ENCODE peak calls at places on chromosomes 2 and 18, in eight cellular contexts. J is heart left ventricle, Y is neural progenitor cell, O is cardiac muscle cell, R is vagina, P is lower lobe of right lung, X is pancreas, L is brain microvascular endothelial cell. A is an unnamed sample.

GRCh38 chr2:1812926-1813325 is 68.6 kb upstream of the PXDN start:
- DNase-seq in J (no peak), Y (no peak), O (no peak), R (no peak), P (no peak), X (no peak), L (no peak), A (peak)

GRCh38 chr18:74625157-74625556 is 27.5 kb downstream of the ZNF407 start:
- DNase-seq in J (no peak), Y (no peak), O (no peak), R (no peak), P (no peak), X (no peak), L (peak), A (peak)

GRCh38 chr2:221505605-221506004 is 66.5 kb downstream of the EPHA4 start:
- DNase-seq in J (no peak), Y (no peak), O (no peak), R (no peak), P (no peak), X (no peak), L (no peak), A (no peak)

GRCh38 chr2:177348735-177349693 is 43.6 kb upstream of the AGPS start:
- DNase-seq in J (no peak), Y (no peak), O (no peak), R (no peak), P (no peak), X (no peak), L (no peak), A (no peak)

GRCh38 chr2:236815746-236816145 is 246.1 kb downstream of the ACKR3 start:
- DNase-seq in J (no peak), Y (no peak), O (no peak), R (peak), P (no peak), X (no peak), L (no peak), A (no peak)

GRCh38 chr2:29765711-29766110 is 155.7 kb downstream of the ALK start:
- DNase-seq in J (no peak), Y (no peak), O (no peak), R (no peak), P (no peak), X (no peak), L (no peak), A (no peak)

GRCh38 chr2:62248226-62248625 is 52.3 kb downstream of the B3GNT2 start:
- DNase-seq in J (no peak), Y (no peak), O (no peak), R (no peak), P (no peak), X (no peak), L (no peak), A (no peak)

GRCh38 chr2:23662941-23663729 is 263.8 kb downstream of the ATAD2B start:
- DNase-seq in J (peak), Y (no peak), O (peak), R (no peak), P (no peak), X (no peak), L (no peak), A (peak)

GRCh38 chr2:62415019-62415431 is 91.0 kb downstream of the TMEM17 start:
- DNase-seq in J (no peak), Y (no peak), O (no peak), R (no peak), P (no peak), X (no peak), L (no peak), A (no peak)

GRCh38 chr2:228602277-228602676 is 420.8 kb upstream of the SPHKAP start:
- DNase-seq in J (no peak), Y (no peak), O (no peak), R (no peak), P (no peak), X (no peak), L (no peak), A (no peak)

GRCh38 chr2:64888591-64889309 is 100.4 kb upstream of the SLC1A4 start:
- DNase-seq in J (no peak), Y (no peak), O (peak), R (no peak), P (no peak), X (no peak), L (peak), A (no peak)

GRCh38 chr2:229342376-229342775 is 71.3 kb upstream of the PID1 start:
- DNase-seq in J (no peak), Y (peak), O (peak), R (no peak), P (peak), X (peak), L (no peak), A (no peak)

GRCh38 chr2:85133751-85134254 is 611 bp downstream of the TCF7L1 start:
- DNase-seq in J (peak), Y (no peak), O (peak), R (no peak), P (peak), X (peak), L (no peak), A (peak)

GRCh38 chr2:85131116-85131515 is 2.1 kb upstream of the TCF7L1 start:
- DNase-seq in J (no peak), Y (peak), O (peak), R (no peak), P (no peak), X (no peak), L (no peak), A (peak)

GRCh38 chr2:85132834-85133637 is at the start of gene TCF7L1:
- DNase-seq in J (peak), Y (peak), O (peak), R (peak), P (peak), X (peak), L (peak), A (peak)

GRCh38 chr2:85130407-85130806 is 2.8 kb upstream of the TCF7L1 start:
- DNase-seq in J (no peak), Y (no peak), O (no peak), R (no peak), P (no peak), X (no peak), L (no peak), A (no peak)

GRCh38 chr2:85132392-85132791 is 800 bp upstream of the TCF7L1 start:
- DNase-seq in J (no peak), Y (peak), O (no peak), R (no peak), P (no peak), X (no peak), L (no peak), A (no peak)
- H3K27ac ChIP-seq in J (peak), Y (no peak), O (no peak), R (peak), P (peak), X (no peak), L (no peak), A (no peak)

GRCh38 chr2:178542569-178542968 is 62.3 kb downstream of the PLEKHA3 start:
- DNase-seq in J (no peak), Y (no peak), O (no peak), R (peak), P (no peak), X (no peak), L (no peak), A (no peak)

DNA sequence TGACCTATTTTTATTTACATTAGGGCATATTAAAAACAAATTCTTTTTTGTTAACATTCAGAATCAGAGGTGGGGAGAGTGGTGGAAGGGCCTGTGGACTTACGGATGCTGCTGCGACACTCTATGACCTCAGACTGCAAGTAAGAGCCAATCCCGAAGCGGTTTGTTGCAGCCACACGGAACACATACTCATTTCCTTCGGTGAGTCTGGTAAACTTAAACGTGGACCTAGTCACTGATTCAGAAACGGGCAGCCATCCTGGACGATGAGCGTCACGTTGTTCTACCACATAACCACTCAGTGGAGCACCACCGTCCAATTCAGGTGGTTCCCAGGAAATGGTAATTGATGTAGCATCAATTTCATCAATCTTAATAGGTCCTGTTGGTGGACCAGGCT is 61.9 kb downstream of the PLEKHA3 start:
- DNase-seq in J (no peak), Y (no peak), O (no peak), R (peak), P (no peak), X (no peak), L (no peak), A (no peak)
- H3K27ac ChIP-seq in J (no peak), Y (no peak), O (peak), R (no peak), P (no peak), X (no peak), L (no peak), A (no peak)

DNA sequence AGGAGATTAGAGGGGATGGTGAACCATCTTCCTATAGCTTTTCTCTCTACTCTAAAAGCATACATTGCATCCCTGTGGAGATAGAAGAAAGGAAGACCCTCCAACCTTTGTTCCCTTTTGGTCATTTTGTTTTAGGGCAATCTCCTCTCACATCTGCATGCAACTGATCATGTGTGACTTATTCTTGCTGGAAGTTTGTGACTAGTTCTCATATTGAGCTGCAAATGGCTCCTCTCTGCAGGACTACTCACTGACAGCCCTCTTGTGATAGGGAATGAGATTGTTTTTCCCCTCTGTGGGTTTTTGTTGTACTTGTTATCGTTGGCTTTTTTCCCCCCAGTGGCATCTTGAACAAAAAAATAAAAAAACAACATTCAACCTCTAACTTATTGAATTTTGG is 416.0 kb upstream of the CNTNAP5 start:
- DNase-seq in J (no peak), Y (peak), O (no peak), R (no peak), P (no peak), X (no peak), L (no peak), A (no peak)
- H3K27ac ChIP-seq in J (no peak), Y (no peak), O (no peak), R (no peak), P (no peak), X (no peak), L (no peak), A (no peak)

DNA sequence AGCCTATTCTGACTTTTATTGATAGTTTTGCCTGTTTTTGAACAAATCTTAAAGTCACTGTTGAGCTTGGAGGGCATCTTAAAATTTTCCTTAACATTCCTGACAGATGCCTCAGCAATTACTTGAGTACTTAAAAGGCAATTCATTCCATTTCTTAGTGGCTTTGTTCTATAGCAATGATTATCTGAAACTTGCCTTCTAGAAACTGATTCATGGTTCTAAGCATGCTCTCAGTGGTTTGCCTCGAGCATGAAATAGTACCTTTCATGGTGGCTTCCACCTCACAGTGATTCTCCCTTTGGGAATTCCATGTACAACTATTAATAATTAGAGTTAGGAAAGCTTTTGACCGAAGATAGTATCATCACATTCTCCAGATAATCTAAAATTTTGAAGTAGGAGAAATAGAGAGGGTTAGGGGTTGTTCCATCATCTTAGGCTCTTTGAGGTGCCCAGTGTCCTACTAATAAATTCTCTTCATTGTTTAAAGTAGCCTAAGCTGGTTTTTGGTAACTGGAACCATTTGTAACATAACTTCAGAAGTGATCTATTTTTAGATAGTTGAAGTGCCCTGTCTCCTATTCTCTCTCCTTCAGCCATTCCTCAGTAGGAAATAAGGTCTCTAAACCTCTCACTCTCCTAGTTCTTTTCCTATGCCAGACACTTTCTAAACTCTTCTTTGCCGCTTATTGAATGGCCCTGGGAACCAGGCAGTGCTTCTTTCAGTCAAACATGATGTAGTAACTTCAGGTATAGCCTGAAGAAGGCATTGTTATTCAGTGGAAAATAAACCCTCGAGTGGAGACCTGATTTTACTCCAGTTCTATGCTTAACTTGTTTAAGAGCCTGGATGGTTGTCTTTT is 156.1 kb downstream of the HAUS1 start:
- DNase-seq in J (no peak), Y (no peak), O (peak), R (no peak), P (no peak), X (no peak), L (peak), A (no peak)
- H3K27ac ChIP-seq in J (peak), Y (no peak), O (peak), R (no peak), P (no peak), X (no peak), L (peak), A (peak)

DNA sequence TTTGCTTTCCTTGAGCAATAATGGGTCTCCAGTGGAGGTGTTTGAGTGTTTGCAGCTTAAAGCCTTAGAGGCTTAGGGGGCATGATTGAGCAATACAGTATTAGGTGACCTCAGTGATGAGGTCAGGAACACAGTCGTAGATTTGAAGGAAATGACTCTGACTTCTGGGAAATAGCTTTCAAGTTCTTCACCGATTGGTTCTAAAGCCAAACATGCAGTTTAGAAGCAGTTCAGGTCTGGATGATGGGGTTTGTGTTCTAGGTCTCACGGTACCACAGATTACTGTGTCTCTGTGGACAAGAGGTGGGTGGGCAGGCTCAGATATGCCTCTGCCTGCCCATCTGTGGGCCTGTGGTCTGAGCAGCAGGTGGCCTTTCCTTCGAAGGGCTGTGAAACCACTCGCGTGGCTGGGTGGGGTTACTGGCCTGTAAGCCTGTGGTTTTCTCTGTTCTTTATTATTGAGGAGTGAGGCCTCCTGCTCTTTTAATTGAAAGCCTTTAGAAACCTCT is 7.8 kb downstream of the MTHFD2 start:
- DNase-seq in J (no peak), Y (no peak), O (no peak), R (no peak), P (no peak), X (no peak), L (peak), A (no peak)
- H3K27ac ChIP-seq in J (no peak), Y (no peak), O (no peak), R (peak), P (peak), X (peak), L (peak), A (peak)

GRCh38 chr2:27708666-27709065 is 45.0 kb downstream of the SLC4A1AP start:
- DNase-seq in J (no peak), Y (no peak), O (no peak), R (no peak), P (no peak), X (no peak), L (no peak), A (no peak)
- H3K27ac ChIP-seq in J (no peak), Y (no peak), O (no peak), R (peak), P (no peak), X (no peak), L (no peak), A (no peak)

GRCh38 chr2:42753188-42753813 is 10.6 kb downstream of the OXER1 start:
- DNase-seq in J (no peak), Y (no peak), O (no peak), R (no peak), P (no peak), X (no peak), L (no peak), A (peak)

GRCh38 chr2:42752299-42752698 is 11.6 kb downstream of the OXER1 start:
- DNase-seq in J (no peak), Y (no peak), O (no peak), R (no peak), P (no peak), X (no peak), L (no peak), A (peak)

GRCh38 chr2:42755161-42755900 is 8.6 kb downstream of the OXER1 start:
- DNase-seq in J (no peak), Y (no peak), O (no peak), R (peak), P (no peak), X (no peak), L (no peak), A (peak)

GRCh38 chr2:42754776-42755140 is 9.2 kb downstream of the OXER1 start:
- DNase-seq in J (no peak), Y (no peak), O (no peak), R (no peak), P (no peak), X (no peak), L (no peak), A (no peak)

DNA sequence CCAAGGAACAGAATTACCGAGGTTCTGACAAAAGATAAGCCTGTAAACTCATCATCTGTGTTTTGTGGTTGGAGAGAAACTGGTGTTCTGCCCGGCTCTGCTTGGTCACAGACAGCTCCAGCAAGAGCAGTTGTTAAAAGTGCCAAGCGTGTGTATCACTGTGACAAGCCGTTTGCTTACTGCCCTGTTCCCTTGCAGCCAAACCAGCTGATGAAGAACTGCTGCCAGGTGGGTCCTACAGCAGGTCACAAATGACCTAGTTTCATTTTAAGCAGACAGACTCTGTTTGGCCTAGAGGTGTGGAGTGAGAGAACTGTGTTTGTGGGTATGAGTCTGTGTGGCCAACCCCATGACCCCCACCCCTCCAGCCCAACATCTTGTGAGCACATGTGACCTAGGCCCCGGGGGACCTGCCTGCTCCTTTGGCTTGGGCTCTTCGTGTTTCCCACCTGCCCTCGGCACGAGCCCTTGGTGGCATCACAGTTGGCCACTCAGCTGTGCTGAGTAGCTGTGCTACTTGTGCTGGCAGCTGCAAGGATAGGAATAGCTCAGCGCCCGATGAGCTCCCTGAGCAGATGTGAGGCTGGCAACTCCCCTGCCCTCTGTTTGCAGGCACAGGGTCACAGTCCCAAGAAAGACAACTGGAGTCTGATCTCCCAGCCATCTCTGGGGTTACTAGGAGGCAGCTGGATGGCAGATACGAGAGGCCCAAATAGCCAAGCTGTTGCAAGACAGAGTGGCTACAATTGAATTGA is 9.7 kb downstream of the OXER1 start:
- DNase-seq in J (no peak), Y (no peak), O (no peak), R (no peak), P (no peak), X (no peak), L (peak), A (peak)
- H3K27ac ChIP-seq in J (no peak), Y (no peak), O (no peak), R (peak), P (no peak), X (peak), L (no peak), A (no peak)

DNA sequence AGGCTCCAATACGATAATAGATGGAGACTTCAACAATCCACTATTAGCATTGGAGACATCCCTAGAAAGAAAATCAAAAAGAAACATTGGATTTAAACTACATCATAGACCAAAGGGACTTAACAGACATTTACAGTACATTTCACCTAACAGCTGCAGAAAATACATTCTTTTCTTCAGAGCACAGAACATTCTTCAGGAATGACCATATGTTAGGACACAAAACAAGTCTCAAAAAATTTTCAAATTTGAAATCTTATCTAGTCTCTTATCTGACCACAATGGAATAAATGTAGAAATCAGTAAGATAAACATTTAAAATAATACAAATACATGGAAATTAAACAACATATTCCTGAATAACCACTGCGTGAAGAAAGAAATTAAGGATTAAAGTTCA is 68.7 kb downstream of the STRADB start:
- DNase-seq in J (no peak), Y (no peak), O (no peak), R (no peak), P (no peak), X (no peak), L (peak), A (no peak)
- H3K27ac ChIP-seq in J (no peak), Y (no peak), O (no peak), R (no peak), P (no peak), X (no peak), L (peak), A (no peak)

DNA sequence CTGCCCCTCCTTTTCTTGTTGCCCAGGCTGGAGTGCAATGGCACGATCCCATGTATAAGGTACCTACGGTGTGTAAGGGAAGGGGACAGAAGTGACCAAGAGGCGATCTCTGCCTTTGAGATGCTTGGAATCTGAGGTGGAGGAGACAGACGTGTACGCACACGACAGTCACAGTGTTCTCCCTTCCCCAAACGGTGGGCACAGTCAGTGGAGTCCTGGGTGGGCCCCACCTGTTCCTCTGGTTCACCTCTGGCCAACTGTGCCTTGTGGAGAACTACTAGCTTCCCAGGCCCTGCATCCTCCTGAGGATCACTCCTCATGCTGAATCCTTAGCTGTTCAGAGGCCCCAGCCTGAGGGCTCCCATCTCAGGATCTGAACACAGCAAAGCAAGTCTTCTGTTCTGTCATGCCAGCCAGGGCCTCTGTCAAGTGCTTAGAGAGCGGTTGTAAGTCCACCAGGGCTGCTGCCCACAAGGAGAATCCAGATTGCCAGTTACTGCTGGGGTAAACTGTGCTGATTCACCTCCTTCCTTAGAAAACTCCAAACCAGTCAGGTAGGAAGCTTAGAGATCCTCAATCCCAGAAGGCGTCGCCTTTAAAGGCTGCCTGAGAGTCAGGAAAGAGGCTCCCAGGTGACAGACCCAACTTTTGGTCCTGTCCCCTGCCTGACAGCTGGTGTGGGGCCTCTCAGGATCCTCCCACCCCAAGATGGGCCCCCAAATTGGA is 1.6 kb downstream of the SLC35F6 start:
- DNase-seq in J (no peak), Y (no peak), O (no peak), R (no peak), P (no peak), X (no peak), L (no peak), A (no peak)
- H3K27ac ChIP-seq in J (peak), Y (no peak), O (no peak), R (peak), P (peak), X (no peak), L (no peak), A (peak)